ENCODE peak calls at places on chromosomes 16 and 17, in five cellular contexts. V is activated CD8-positive, alpha-beta memory T cell treated with anti-CD3 and anti-CD28 coated beads for 48 hours; C is G401; L is HL-60; X is AG09319. B is an unnamed sample.

GRCh38 chr16:3577302-3577752 is at the start of gene NLRC3:
- DNase-seq in V (no peak), C (no peak), L (peak), X (no peak), B (no peak)

GRCh38 chr16:3873482-3874173 is 6.9 kb downstream of the CREBBP start:
- DNase-seq in L (no peak), V (no peak), C (peak), X (no peak), B (no peak)

GRCh38 chr17:8888704-8889302 is 21.3 kb upstream of the PIK3R6 start:
- DNase-seq in C (no peak), X (no peak), V (no peak), L (no peak), B (no peak)

GRCh38 chr16:3945751-3946603 is 65.5 kb upstream of the CREBBP start:
- DNase-seq in V (no peak), X (peak), C (no peak), L (no peak), B (peak)

GRCh38 chr16:67750466-67750865 is 31.4 kb upstream of the GFOD2 start:
- DNase-seq in X (no peak), V (no peak), C (no peak), L (no peak), B (no peak)

GRCh38 chr16:58551496-58551895 is 36.2 kb downstream of the SETD6 start:
- DNase-seq in X (no peak), L (no peak), V (no peak), C (no peak), B (no peak)

GRCh38 chr16:31875112-31875803 is 1.7 kb downstream of the ZNF267 start:
- DNase-seq in C (peak), V (no peak), X (no peak), L (no peak), B (no peak)

GRCh38 chr17:55710410-55710809 is 12.3 kb downstream of the TMEM100 start:
- DNase-seq in X (no peak), C (no peak), V (no peak), L (peak), B (no peak)

GRCh38 chr17:68489919-68490318 is 22.3 kb upstream of the PRKAR1A start:
- DNase-seq in L (no peak), C (no peak), X (no peak), V (no peak), B (no peak)

GRCh38 chr16:6517321-6517720 is 815.3 kb upstream of the RBFOX1 start:
- DNase-seq in X (no peak), L (no peak), C (no peak), V (no peak), B (no peak)

GRCh38 chr17:2337152-2337810 is at the start of gene SGSM2:
- DNase-seq in C (peak), X (no peak), L (peak), V (no peak), B (no peak)

GRCh38 chr16:87930456-87930855 is 5.9 kb downstream of the CA5A start:
- DNase-seq in V (no peak), X (no peak), C (no peak), L (no peak), B (no peak)

GRCh38 chr16:24319415-24319814 is 63.3 kb downstream of the CACNG3 start:
- DNase-seq in C (no peak), L (no peak), X (no peak), V (no peak), B (no peak)

GRCh38 chr17:29590261-29590978 is 972 bp upstream of the GIT1 start:
- DNase-seq in L (no peak), V (no peak), C (peak), X (no peak), B (peak)

GRCh38 chr16:85364323-85365040 is 248.6 kb upstream of the GSE1 start:
- DNase-seq in X (no peak), L (no peak), C (no peak), V (no peak), B (no peak)

GRCh38 chr17:828761-829160 is 46.6 kb downstream of the MRM3 start:
- DNase-seq in X (no peak), C (no peak), L (no peak), V (no peak), B (no peak)

GRCh38 chr16:81706327-81707295 is 72.5 kb upstream of the PLCG2 start:
- DNase-seq in C (no peak), V (no peak), X (no peak), L (no peak), B (no peak)

GRCh38 chr17:33521784-33522183 is 228.7 kb upstream of the ASIC2 start:
- DNase-seq in V (no peak), X (no peak), C (no peak), L (no peak), B (no peak)

GRCh38 chr17:40548982-40549680 is 16.1 kb downstream of the CCR7 start:
- DNase-seq in X (peak), C (no peak), V (no peak), L (no peak), B (no peak)

GRCh38 chr17:46977348-46977747 is 1.7 kb downstream of the RPRML start:
- DNase-seq in L (peak), V (no peak), X (no peak), C (peak), B (no peak)

GRCh38 chr17:15900871-15901270 is 44.1 kb upstream of the ADORA2B start:
- DNase-seq in L (no peak), V (no peak), C (no peak), X (no peak), B (no peak)

GRCh38 chr17:48011405-48012150 is 26.0 kb downstream of the COPZ2 start:
- DNase-seq in X (no peak), L (peak), C (peak), V (no peak), B (peak)

GRCh38 chr17:34241062-34241461 is 14.0 kb upstream of the CCL2 start:
- DNase-seq in C (peak), X (no peak), L (peak), V (no peak), B (no peak)

GRCh38 chr17:17004251-17004996 is 32.5 kb upstream of the TNFRSF13B start:
- DNase-seq in L (no peak), X (no peak), V (no peak), C (no peak), B (no peak)